ENCODE peak calls at places on chromosomes 6 and 20, in six cellular contexts. Z is heart left ventricle, K is body of pancreas, P is cardiac muscle cell, E is AG04450, I is endothelial cell of umbilical vein. H is an unnamed sample. For H3K9me3, the result is how much of the 10 kb centered on the place peaks cover.

GRCh38 chr6:18515767-18516166 is 128.6 kb downstream of the RNF144B start:
- DNase-seq in Z (no peak), K (no peak), P (no peak), E (no peak), I (no peak), H (no peak)

GRCh38 chr6:3607599-3607998 is 143.9 kb downstream of the PXDC1 start:
- DNase-seq in Z (no peak), K (no peak), P (no peak), E (no peak), I (no peak), H (no peak)

GRCh38 chr20:50876063-50876685 is 55.1 kb downstream of the ADNP start:
- DNase-seq in Z (no peak), K (no peak), P (no peak), E (no peak), I (no peak), H (no peak)

GRCh38 chr6:110547266-110547964 is 71.0 kb upstream of the SLC22A16 start:
- DNase-seq in Z (no peak), K (no peak), P (no peak), E (no peak), I (no peak), H (no peak)

GRCh38 chr20:49937023-49937929 is 1.1 kb downstream of the RNF114 start:
- DNase-seq in Z (no peak), K (no peak), P (no peak), E (no peak), I (peak), H (no peak)

GRCh38 chr6:158439255-158439654 is 120.6 kb upstream of the TMEM181 start:
- DNase-seq in Z (no peak), K (no peak), P (peak), E (no peak), I (no peak), H (no peak)

GRCh38 chr6:11618533-11618932 is 81.0 kb downstream of the TMEM170B start:
- DNase-seq in Z (no peak), K (no peak), P (no peak), E (no peak), I (peak), H (no peak)

GRCh38 chr6:5705256-5705655 is 301.5 kb downstream of the NRN1 start:
- DNase-seq in Z (no peak), K (no peak), P (no peak), E (no peak), I (no peak), H (no peak)

GRCh38 chr6:13827038-13827437 is 12.7 kb upstream of the MCUR1 start:
- DNase-seq in Z (no peak), K (no peak), P (no peak), E (no peak), I (no peak), H (no peak)

GRCh38 chr6:106520711-106521367 is 108.5 kb downstream of the RTN4IP1 start:
- DNase-seq in Z (no peak), K (no peak), P (no peak), E (no peak), I (no peak), H (no peak)

GRCh38 chr6:82840571-82840970 is 225.1 kb downstream of the UBE3D start:
- DNase-seq in Z (no peak), K (no peak), P (no peak), E (no peak), I (no peak), H (no peak)

GRCh38 chr6:133115960-133116359 is 125.2 kb upstream of the EYA4 start:
- DNase-seq in Z (no peak), K (no peak), P (no peak), E (no peak), I (no peak), H (no peak)

GRCh38 chr6:30002871-30003270 is 58.2 kb upstream of the POLR1H start:
- DNase-seq in Z (no peak), K (no peak), P (peak), E (no peak), I (no peak), H (no peak)

GRCh38 chr6:135535989-135536414 is 38.5 kb upstream of the AHI1 start:
- DNase-seq in Z (no peak), K (no peak), P (peak), E (peak), I (peak), H (no peak)

GRCh38 chr6:35370124-35370741 is 27.9 kb downstream of the PPARD start:
- DNase-seq in Z (peak), K (peak), P (peak), E (peak), I (peak), H (peak)

DNA sequence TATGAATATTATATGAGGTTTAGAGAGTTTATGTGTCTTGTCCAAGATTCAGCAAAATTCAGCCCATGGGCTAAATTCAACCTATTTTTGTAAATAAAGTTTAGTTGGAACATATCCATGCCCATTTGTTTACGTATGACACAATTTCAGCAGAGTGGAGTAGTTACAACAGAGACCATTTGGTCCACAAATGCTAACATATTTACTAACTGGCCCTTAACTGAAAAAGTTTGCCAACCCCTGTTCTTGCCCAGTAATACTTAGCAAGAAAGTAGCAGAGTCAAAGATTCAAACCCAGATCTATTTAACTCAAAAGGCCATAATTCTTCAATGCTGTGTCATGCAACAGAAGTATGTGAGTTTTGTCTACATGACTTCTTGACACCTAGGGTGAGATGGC is 561.0 kb downstream of the PTPRT start:
- DNase-seq in Z (no peak), K (no peak), P (no peak), E (no peak), I (no peak), H (no peak)
- TF ChIP-seq CTCF in Z (no peak), K (no peak), P (no peak), E (no peak), I (no peak), H (no peak)

GRCh38 chr20:37526238-37526838 is 1.3 kb downstream of the BLCAP start:
- DNase-seq in Z (peak), K (no peak), P (peak), E (no peak), I (peak), H (no peak)
- H3K27ac ChIP-seq in Z (peak), K (peak), P (peak), E (peak), I (peak), H (peak)

GRCh38 chr20:39939241-39939865 is 749.7 kb downstream of the MAFB start:
- DNase-seq in Z (no peak), K (no peak), P (no peak), E (no peak), I (no peak), H (no peak)
- H3K9me3 ChIP-seq in Z (under half), K (under half), P (under half), E (under half), I (under half), H (under half)

GRCh38 chr6:37538107-37538506 is 38.4 kb upstream of the CCDC167 start:
- DNase-seq in Z (no peak), K (no peak), P (no peak), E (no peak), I (peak), H (no peak)
- TF ChIP-seq CTCF in Z (peak), K (no peak), P (peak), E (peak), I (peak), H (no peak)

H was measured in suprapubic skin.